ENCODE peak calls at places on chromosomes 16 and 17, in eight cellular contexts. F is GM12891; P is SHP77; V is T-cell; U is amniotic stem cell; I is left cardiac atrium; B is aorta; Z is stimulated activated CD8-positive, alpha-beta memory T cell treated with anti-CD3 and anti-CD28 coated beads, Interleukin-2, amount 100 ng/mL, for 1 hour. H is an unnamed sample.

GRCh38 chr17:38579934-38580333 is 25.8 kb downstream of the SRCIN1 start:
- DNase-seq in F (no peak), P (peak), V (no peak), U (no peak), I (peak), B (no peak), Z (no peak), H (no peak)

GRCh38 chr17:77200711-77201110 is 59.9 kb downstream of the SEC14L1 start:
- DNase-seq in F (no peak), P (no peak), V (no peak), U (no peak), I (no peak), B (no peak), Z (no peak), H (peak)

GRCh38 chr16:80387308-80387921 is 153.4 kb upstream of the DYNLRB2 start:
- DNase-seq in F (no peak), P (no peak), V (no peak), U (no peak), I (no peak), B (no peak), Z (no peak), H (no peak)

GRCh38 chr16:15616068-15616467 is 26.9 kb downstream of the MARF1 start:
- DNase-seq in F (no peak), P (no peak), V (no peak), U (no peak), I (no peak), B (no peak), Z (no peak), H (no peak)

GRCh38 chr17:50192116-50192872 is 9.1 kb downstream of the COL1A1 start:
- DNase-seq in F (no peak), P (no peak), V (no peak), U (no peak), I (no peak), B (no peak), Z (no peak), H (no peak)

GRCh38 chr17:82882715-82883446 is 43.1 kb upstream of the ZNF750 start:
- DNase-seq in F (no peak), P (no peak), V (peak), U (no peak), I (no peak), B (peak), Z (peak), H (no peak)

GRCh38 chr17:38343608-38343980 is at the start of gene GPR179:
- DNase-seq in F (no peak), P (no peak), V (no peak), U (no peak), I (no peak), B (no peak), Z (no peak), H (no peak)

GRCh38 chr17:81250286-81251090 is 11.4 kb downstream of the NDUFAF8 start:
- DNase-seq in F (no peak), P (peak), V (no peak), U (no peak), I (no peak), B (peak), Z (no peak), H (no peak)

GRCh38 chr17:48427598-48427997 is 2.4 kb downstream of the SKAP1 start:
- DNase-seq in F (peak), P (no peak), V (peak), U (no peak), I (no peak), B (no peak), Z (peak), H (no peak)

GRCh38 chr16:58127634-58128033 is 1.5 kb downstream of the CFAP20 start:
- DNase-seq in F (no peak), P (no peak), V (no peak), U (no peak), I (no peak), B (no peak), Z (no peak), H (no peak)

GRCh38 chr16:67857547-67858233 is 10.2 kb upstream of the CENPT start:
- DNase-seq in F (no peak), P (no peak), V (peak), U (peak), I (peak), B (peak), Z (no peak), H (no peak)

GRCh38 chr17:32958418-32958817 is 30.5 kb downstream of the TMEM98 start:
- DNase-seq in F (no peak), P (no peak), V (no peak), U (no peak), I (no peak), B (no peak), Z (no peak), H (no peak)

GRCh38 chr16:20928774-20929411 is 28.3 kb downstream of the LYRM1 start:
- DNase-seq in F (no peak), P (peak), V (no peak), U (no peak), I (no peak), B (no peak), Z (no peak), H (no peak)

GRCh38 chr17:73196500-73196899 is 3.6 kb downstream of the COG1 start:
- DNase-seq in F (no peak), P (peak), V (no peak), U (no peak), I (peak), B (peak), Z (no peak), H (peak)

GRCh38 chr17:72518333-72518732 is 397.5 kb downstream of the SOX9 start:
- DNase-seq in F (no peak), P (no peak), V (no peak), U (no peak), I (no peak), B (no peak), Z (no peak), H (no peak)

GRCh38 chr16:66182592-66182991 is 183.9 kb upstream of the CDH5 start:
- DNase-seq in F (no peak), P (no peak), V (no peak), U (no peak), I (no peak), B (no peak), Z (no peak), H (no peak)

GRCh38 chr16:3101841-3102470 is 2.9 kb upstream of the ZSCAN10 start:
- DNase-seq in F (no peak), P (no peak), V (no peak), U (no peak), I (peak), B (peak), Z (no peak), H (no peak)

GRCh38 chr16:84225126-84225525 is 14.7 kb downstream of the KCNG4 start:
- DNase-seq in F (no peak), P (no peak), V (no peak), U (no peak), I (no peak), B (no peak), Z (no peak), H (no peak)

GRCh38 chr17:83067071-83067717 is 12.2 kb upstream of the METRNL start:
- DNase-seq in F (no peak), P (no peak), V (no peak), U (no peak), I (peak), B (peak), Z (no peak), H (peak)

GRCh38 chr17:73696251-73696650 is 52.0 kb upstream of the SDK2 start:
- DNase-seq in F (no peak), P (no peak), V (no peak), U (no peak), I (no peak), B (no peak), Z (no peak), H (no peak)

GRCh38 chr17:79338142-79338541 is 263.5 kb downstream of the ENGASE start:
- DNase-seq in F (no peak), P (no peak), V (no peak), U (no peak), I (no peak), B (no peak), Z (no peak), H (no peak)

GRCh38 chr17:691423-691822 is 23.2 kb downstream of the VPS53 start:
- DNase-seq in F (no peak), P (no peak), V (no peak), U (peak), I (no peak), B (no peak), Z (no peak), H (no peak)

GRCh38 chr16:89746043-89746442 is 24.7 kb downstream of the ZNF276 start:
- DNase-seq in F (no peak), P (no peak), V (no peak), U (no peak), I (no peak), B (no peak), Z (no peak), H (no peak)

GRCh38 chr17:56598471-56598870 is 5.0 kb downstream of the NOG start:
- DNase-seq in F (no peak), P (no peak), V (no peak), U (no peak), I (no peak), B (no peak), Z (no peak), H (no peak)

GRCh38 chr17:42760652-42761581 is at the start of gene RAMP2:
- DNase-seq in F (no peak), P (no peak), V (no peak), U (no peak), I (peak), B (peak), Z (no peak), H (no peak)

GRCh38 chr16:19785081-19785480 is 67.0 kb downstream of the IQCK start:
- DNase-seq in F (no peak), P (no peak), V (no peak), U (no peak), I (no peak), B (no peak), Z (no peak), H (peak)

GRCh38 chr16:67392301-67393059 is 818 bp downstream of the TPPP3 start:
- DNase-seq in F (no peak), P (no peak), V (no peak), U (no peak), I (no peak), B (no peak), Z (no peak), H (peak)

GRCh38 chr17:66494023-66494803 is 191.8 kb downstream of the PRKCA start:
- DNase-seq in F (no peak), P (no peak), V (no peak), U (peak), I (no peak), B (no peak), Z (no peak), H (no peak)

GRCh38 chr17:54899721-54900456 is 763 bp upstream of the TOM1L1 start:
- DNase-seq in F (no peak), P (peak), V (no peak), U (no peak), I (no peak), B (no peak), Z (no peak), H (no peak)

GRCh38 chr16:14196539-14196938 is 125.4 kb downstream of the MRTFB start:
- DNase-seq in F (no peak), P (peak), V (no peak), U (no peak), I (no peak), B (no peak), Z (no peak), H (no peak)

GRCh38 chr16:10883004-10883403 is 6.0 kb downstream of the CIITA start:
- DNase-seq in F (no peak), P (no peak), V (no peak), U (no peak), I (no peak), B (no peak), Z (no peak), H (no peak)

GRCh38 chr17:2095536-2095910 is 40.6 kb downstream of the HIC1 start:
- DNase-seq in F (no peak), P (no peak), V (no peak), U (no peak), I (no peak), B (no peak), Z (no peak), H (no peak)

GRCh38 chr16:27228621-27229501 is 25.5 kb downstream of the KDM8 start:
- DNase-seq in F (no peak), P (peak), V (no peak), U (no peak), I (peak), B (peak), Z (no peak), H (no peak)